ENCODE peak calls at places on chromosome 1, in ten cellular contexts. I, P, Y, N, B, C, H, F, D and W are unnamed samples.

GRCh38 chr1:116330846-116331245 is 42.2 kb upstream of the ATP1A1 start:
- DNase-seq in I (no peak), P (no peak), Y (no peak), N (no peak), B (no peak), C (no peak), H (no peak), F (no peak), D (no peak), W (no peak)

GRCh38 chr1:102102276-102102780 is 105.6 kb upstream of the OLFM3 start:
- DNase-seq in I (no peak), P (no peak), Y (no peak), N (no peak), B (no peak), C (no peak), H (no peak), F (no peak), D (no peak), W (no peak)

GRCh38 chr1:87204441-87204840 is 124.2 kb upstream of the LMO4 start:
- DNase-seq in I (no peak), P (no peak), Y (no peak), N (no peak), B (no peak), C (no peak), H (no peak), F (no peak), D (no peak), W (no peak)

GRCh38 chr1:180094705-180095280 is 59.9 kb upstream of the QSOX1 start:
- DNase-seq in I (no peak), P (no peak), Y (no peak), N (no peak), B (no peak), C (no peak), H (no peak), F (no peak), D (no peak), W (no peak)

GRCh38 chr1:100349276-100349675 is 3.0 kb upstream of the CDC14A start:
- DNase-seq in I (no peak), P (no peak), Y (no peak), N (no peak), B (no peak), C (no peak), H (no peak), F (no peak), D (no peak), W (no peak)

GRCh38 chr1:178344513-178345077 is 152.2 kb downstream of the CLEC20A start:
- DNase-seq in I (no peak), P (peak), Y (no peak), N (no peak), B (no peak), C (no peak), H (no peak), F (peak), D (peak), W (peak)

GRCh38 chr1:147534386-147534785 is 6.9 kb upstream of the BCL9 start:
- DNase-seq in I (no peak), P (no peak), Y (no peak), N (no peak), B (no peak), C (no peak), H (no peak), F (peak), D (no peak), W (peak)

GRCh38 chr1:23446644-23447310 is 22.2 kb upstream of the TCEA3 start:
- DNase-seq in I (no peak), P (no peak), Y (no peak), N (no peak), B (no peak), C (no peak), H (no peak), F (no peak), D (no peak), W (no peak)

GRCh38 chr1:238489006-238489405 is 598.3 kb upstream of the ZP4 start:
- DNase-seq in I (no peak), P (no peak), Y (no peak), N (no peak), B (no peak), C (no peak), H (no peak), F (no peak), D (no peak), W (no peak)

GRCh38 chr1:155003227-155003765 is 694 bp downstream of the ZBTB7B start:
- DNase-seq in I (peak), P (no peak), Y (peak), N (peak), B (no peak), C (no peak), H (no peak), F (no peak), D (peak), W (peak)

GRCh38 chr1:15994081-15994480 is 10.0 kb upstream of the SRARP start:
- DNase-seq in I (no peak), P (no peak), Y (no peak), N (no peak), B (no peak), C (no peak), H (no peak), F (no peak), D (no peak), W (no peak)

GRCh38 chr1:11736746-11737639 is 1.1 kb downstream of the AGTRAP start:
- DNase-seq in I (peak), P (no peak), Y (no peak), N (peak), B (peak), C (peak), H (peak), F (peak), D (peak), W (peak)

GRCh38 chr1:3433076-3433475 is 21.4 kb upstream of the ARHGEF16 start:
- DNase-seq in I (no peak), P (no peak), Y (no peak), N (no peak), B (no peak), C (no peak), H (no peak), F (no peak), D (no peak), W (no peak)

GRCh38 chr1:22892789-22893188 is 79.9 kb downstream of the LACTBL1 start:
- DNase-seq in I (no peak), P (no peak), Y (no peak), N (no peak), B (no peak), C (no peak), H (no peak), F (no peak), D (no peak), W (no peak)

GRCh38 chr1:113899101-113899500 is 5.5 kb downstream of the AP4B1 start:
- DNase-seq in I (no peak), P (no peak), Y (no peak), N (no peak), B (no peak), C (no peak), H (no peak), F (peak), D (peak), W (no peak)

GRCh38 chr1:189708674-189709073 is 769.0 kb downstream of the BRINP3 start:
- DNase-seq in I (no peak), P (peak), Y (no peak), N (no peak), B (no peak), C (no peak), H (no peak), F (no peak), D (peak), W (no peak)

GRCh38 chr1:34213976-34214375 is 37.3 kb downstream of the C1orf94 start:
- DNase-seq in I (no peak), P (no peak), Y (no peak), N (no peak), B (no peak), C (no peak), H (no peak), F (no peak), D (no peak), W (no peak)

GRCh38 chr1:205630241-205630640 is 1.6 kb downstream of the ELK4 start:
- DNase-seq in I (no peak), P (no peak), Y (no peak), N (no peak), B (no peak), C (no peak), H (no peak), F (peak), D (peak), W (peak)

GRCh38 chr1:202034683-202035462 is 24.5 kb downstream of the ELF3 start:
- DNase-seq in I (peak), P (peak), Y (peak), N (no peak), B (peak), C (peak), H (peak), F (peak), D (peak), W (no peak)

GRCh38 chr1:23951646-23952095 is 8.0 kb upstream of the PNRC2 start:
- DNase-seq in I (no peak), P (no peak), Y (no peak), N (no peak), B (no peak), C (no peak), H (no peak), F (peak), D (peak), W (no peak)

GRCh38 chr1:54850737-54851136 is 36.3 kb downstream of the DHCR24 start:
- DNase-seq in I (peak), P (no peak), Y (no peak), N (no peak), B (no peak), C (no peak), H (no peak), F (peak), D (peak), W (no peak)

GRCh38 chr1:9313576-9313975 is 20.9 kb downstream of the SPSB1 start:
- DNase-seq in I (no peak), P (no peak), Y (no peak), N (no peak), B (no peak), C (peak), H (no peak), F (no peak), D (no peak), W (no peak)

GRCh38 chr1:226649780-226650179 is 89.3 kb downstream of the ITPKB start:
- DNase-seq in I (no peak), P (no peak), Y (no peak), N (no peak), B (no peak), C (peak), H (no peak), F (peak), D (peak), W (peak)

GRCh38 chr1:246035060-246035531 is 472.0 kb downstream of the SMYD3 start:
- DNase-seq in I (no peak), P (no peak), Y (no peak), N (no peak), B (no peak), C (no peak), H (no peak), F (no peak), D (peak), W (no peak)

GRCh38 chr1:32125313-32125712 is 17.5 kb downstream of the KPNA6 start:
- DNase-seq in I (no peak), P (no peak), Y (no peak), N (no peak), B (no peak), C (no peak), H (no peak), F (no peak), D (no peak), W (no peak)

GRCh38 chr1:50700226-50701020 is 259.6 kb downstream of the FAF1 start:
- DNase-seq in I (no peak), P (no peak), Y (no peak), N (no peak), B (no peak), C (no peak), H (no peak), F (no peak), D (no peak), W (no peak)

GRCh38 chr1:53949651-53950050 is 3.5 kb downstream of the LRRC42 start:
- DNase-seq in I (no peak), P (no peak), Y (no peak), N (no peak), B (no peak), C (no peak), H (no peak), F (no peak), D (no peak), W (no peak)

GRCh38 chr1:44413740-44414139 is 8.7 kb downstream of the RNF220 start:
- DNase-seq in I (no peak), P (no peak), Y (no peak), N (no peak), B (no peak), C (no peak), H (no peak), F (no peak), D (no peak), W (no peak)

DNA sequence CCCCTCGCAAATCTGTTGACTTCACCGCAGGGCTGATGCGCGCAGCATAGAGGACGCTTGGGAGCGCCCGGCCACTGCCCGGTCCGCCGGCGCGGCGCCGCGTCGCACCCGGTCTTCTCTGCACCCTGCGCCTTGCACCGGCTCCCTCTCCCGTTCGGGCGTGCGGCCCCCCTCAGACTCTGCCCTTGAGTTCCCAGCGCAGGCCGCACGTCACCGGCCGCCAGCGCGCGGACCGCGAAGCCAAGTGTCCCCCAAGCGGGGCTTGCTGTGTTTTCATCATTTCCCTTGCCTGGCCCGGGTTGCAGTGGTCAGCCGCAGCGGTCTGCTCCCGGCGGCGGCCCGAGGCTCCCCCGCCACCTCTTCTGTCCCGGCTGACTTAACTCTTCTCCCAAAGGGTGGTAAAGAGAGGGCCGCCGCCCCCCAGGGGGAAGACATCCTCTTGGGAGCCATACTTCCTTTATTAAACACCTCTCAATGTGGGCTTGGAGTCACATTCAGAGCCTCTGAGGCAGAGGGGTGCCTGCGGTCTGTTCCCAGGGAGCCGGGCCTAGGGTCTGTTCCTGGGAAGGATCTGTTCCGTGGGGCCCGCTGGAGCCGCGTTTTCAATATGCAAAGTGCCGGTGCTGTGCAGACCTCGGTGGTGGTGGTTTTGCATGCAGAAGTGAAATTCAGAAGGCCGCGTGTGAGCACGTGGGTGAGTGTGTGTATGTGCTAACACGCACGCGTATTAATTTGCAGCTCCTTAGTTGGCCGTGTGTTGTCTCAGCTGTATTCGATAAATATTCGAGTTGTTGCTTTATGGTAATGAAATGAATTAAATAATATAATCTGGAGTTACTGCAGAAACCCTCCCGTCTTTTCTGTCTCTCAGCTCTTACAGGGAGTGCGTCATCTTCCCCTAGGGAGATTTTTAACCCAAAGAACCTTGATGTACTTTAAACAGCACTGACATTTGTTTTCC is 17.6 kb downstream of the PBX1 start:
- DNase-seq in I (no peak), P (no peak), Y (no peak), N (peak), B (no peak), C (peak), H (no peak), F (peak), D (peak), W (no peak)
- H3K4me3 ChIP-seq in I (no peak), P (no peak), Y (no peak), N (peak), B (peak), C (peak), H (peak), F (peak), D (peak), W (no peak)

GRCh38 chr1:52142220-52143153 is 598 bp downstream of the ZFYVE9 start:
- DNase-seq in I (peak), P (no peak), Y (peak), N (peak), B (peak), C (peak), H (no peak), F (peak), D (peak), W (peak)
- TF ChIP-seq CTCF in I (no peak), P (no peak), Y (no peak), N (peak), B (no peak), C (peak), H (peak), F (no peak), D (no peak), W (peak)

DNA sequence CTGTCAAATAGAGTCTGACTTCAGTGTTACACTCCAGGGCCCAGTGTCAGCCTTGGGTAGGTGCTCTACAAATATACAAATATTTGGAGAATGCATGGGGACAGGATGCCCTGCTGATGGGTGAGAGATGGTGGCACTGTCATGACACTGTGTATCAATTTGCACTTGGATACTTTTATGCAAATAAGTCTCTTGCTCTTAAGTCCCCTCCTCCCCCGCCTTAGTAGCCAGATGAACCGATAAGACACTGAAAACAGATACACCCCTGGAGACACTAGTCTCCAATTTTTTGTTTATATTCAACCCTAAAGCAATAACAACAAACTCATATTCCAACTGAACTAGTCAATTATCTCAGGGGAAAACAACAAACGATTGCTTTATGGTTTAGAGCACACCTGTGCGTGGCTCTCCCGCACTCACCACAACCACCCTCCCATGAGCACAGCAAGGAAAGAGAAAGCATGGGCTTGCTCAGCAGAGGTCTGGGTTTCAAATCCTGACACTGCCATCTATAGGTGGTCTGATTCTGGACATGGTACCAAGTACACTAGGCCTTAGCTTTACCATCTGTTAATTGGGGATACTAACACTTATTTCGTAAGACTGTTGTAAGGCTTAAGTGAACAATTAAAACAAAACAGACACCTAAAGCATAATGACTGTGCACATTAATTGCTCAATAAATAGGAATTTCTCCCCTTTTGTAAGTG is 50.3 kb downstream of the HIVEP3 start:
- DNase-seq in I (no peak), P (no peak), Y (peak), N (no peak), B (no peak), C (no peak), H (no peak), F (peak), D (no peak), W (peak)
- H3K4me3 ChIP-seq in I (no peak), P (no peak), Y (no peak), N (no peak), B (no peak), C (no peak), H (no peak), F (no peak), D (no peak), W (no peak)

GRCh38 chr1:93813076-93813475 is 65.9 kb downstream of the DNTTIP2 start:
- DNase-seq in I (no peak), P (no peak), Y (no peak), N (no peak), B (no peak), C (no peak), H (no peak), F (peak), D (no peak), W (no peak)
- TF ChIP-seq CTCF in I (no peak), P (peak), Y (no peak), N (no peak), B (no peak), C (no peak), H (no peak), F (peak), D (peak), W (peak)

DNA sequence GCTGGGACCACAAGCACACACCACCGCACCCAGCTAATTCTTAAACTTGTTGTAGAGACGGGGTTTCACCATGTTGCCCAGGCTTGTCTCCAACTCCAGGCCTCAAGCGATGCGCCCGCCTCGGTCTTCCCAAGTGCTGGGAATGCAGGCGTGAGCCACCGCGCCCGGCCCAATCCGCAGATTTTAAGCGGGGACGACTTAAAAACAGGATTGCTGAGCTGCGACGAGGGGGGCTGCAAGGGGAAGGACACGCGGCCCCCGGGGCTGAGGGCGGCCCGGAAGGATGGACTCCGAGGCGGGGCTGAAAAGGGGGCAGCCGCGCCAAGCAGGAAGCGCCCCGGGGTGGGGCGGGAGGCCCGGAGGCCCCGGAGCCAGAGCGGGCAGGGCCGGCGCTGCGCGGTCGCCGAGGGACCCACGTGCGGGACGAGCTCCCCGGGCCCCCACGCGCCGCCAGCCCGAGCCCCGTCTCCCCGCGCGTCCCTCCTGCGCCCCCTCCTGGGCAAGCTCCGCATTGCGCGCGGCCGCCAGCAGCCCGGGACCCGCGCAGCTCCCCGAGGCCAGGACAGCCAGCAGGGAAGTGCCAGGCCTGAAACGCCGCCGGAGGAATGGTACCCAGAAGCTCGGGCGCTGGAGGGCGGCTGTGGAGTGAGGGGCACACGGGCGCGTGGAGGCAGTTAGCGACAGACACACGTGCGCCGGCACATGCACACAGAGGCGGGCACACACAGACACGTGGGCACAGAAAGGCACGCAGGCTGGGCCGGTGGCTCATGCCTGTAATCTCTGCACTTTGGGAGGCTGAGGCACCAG is 5.5 kb upstream of the PRKCZ start:
- DNase-seq in I (peak), P (no peak), Y (peak), N (peak), B (peak), C (peak), H (peak), F (peak), D (peak), W (peak)
- H3K4me3 ChIP-seq in I (no peak), P (no peak), Y (no peak), N (no peak), B (peak), C (peak), H (peak), F (no peak), D (no peak), W (no peak)

GRCh38 chr1:241012708-241013340 is 344.2 kb downstream of the RGS7 start:
- DNase-seq in I (no peak), P (no peak), Y (no peak), N (no peak), B (no peak), C (no peak), H (no peak), F (no peak), D (no peak), W (no peak)
- TF ChIP-seq CTCF in I (no peak), P (no peak), Y (no peak), N (no peak), B (no peak), C (no peak), H (no peak), F (no peak), D (no peak), W (no peak)